ENCODE peak calls at places on chromosomes 2 and 18, in five cellular contexts. One of them, this sample, is unnamed.

GRCh38 chr2:30714811-30715709 is 92.2 kb downstream of the CAPN13 start:
- DNase-seq in adrenal gland: no peak
- DNase-seq in colonic mucosa: no peak
- DNase-seq in effector memory CD4-positive, alpha-beta T cell: no peak
- DNase-seq in spleen: no peak
- DNase-seq in this sample: peak; percentile 23

GRCh38 chr2:160063895-160064577 is 1.6 kb upstream of the PLA2R1 start:
- DNase-seq in adrenal gland: no peak
- DNase-seq in colonic mucosa: no peak
- DNase-seq in effector memory CD4-positive, alpha-beta T cell: no peak
- DNase-seq in spleen: no peak
- DNase-seq in this sample: no peak

GRCh38 chr2:85903849-85904248 is 15.1 kb upstream of the ST3GAL5 start:
- DNase-seq in adrenal gland: no peak
- DNase-seq in colonic mucosa: no peak
- DNase-seq in effector memory CD4-positive, alpha-beta T cell: no peak
- DNase-seq in spleen: no peak
- DNase-seq in this sample: no peak

GRCh38 chr18:21257383-21257782 is 15.4 kb downstream of the GREB1L start:
- DNase-seq in adrenal gland: no peak
- DNase-seq in colonic mucosa: no peak
- DNase-seq in effector memory CD4-positive, alpha-beta T cell: no peak
- DNase-seq in spleen: no peak
- DNase-seq in this sample: no peak

GRCh38 chr18:35239314-35239713 is 1.5 kb upstream of the ZNF397 start:
- DNase-seq in adrenal gland: no peak
- DNase-seq in colonic mucosa: no peak
- DNase-seq in effector memory CD4-positive, alpha-beta T cell: no peak
- DNase-seq in spleen: no peak
- DNase-seq in this sample: no peak

GRCh38 chr2:214378455-214379103 is 32.3 kb upstream of the VWC2L start:
- DNase-seq in adrenal gland: no peak
- DNase-seq in colonic mucosa: no peak
- DNase-seq in effector memory CD4-positive, alpha-beta T cell: no peak
- DNase-seq in spleen: no peak
- DNase-seq in this sample: no peak

GRCh38 chr2:41061371-41061770 is 609.5 kb upstream of the SLC8A1 start:
- DNase-seq in adrenal gland: no peak
- DNase-seq in colonic mucosa: no peak
- DNase-seq in effector memory CD4-positive, alpha-beta T cell: no peak
- DNase-seq in spleen: no peak
- DNase-seq in this sample: no peak

GRCh38 chr2:189128961-189129360 is 50.6 kb downstream of the COL5A2 start:
- DNase-seq in adrenal gland: no peak
- DNase-seq in colonic mucosa: no peak
- DNase-seq in effector memory CD4-positive, alpha-beta T cell: no peak
- DNase-seq in spleen: no peak
- DNase-seq in this sample: no peak

GRCh38 chr2:39730685-39731302 is 48.3 kb downstream of the THUMPD2 start:
- DNase-seq in adrenal gland: no peak
- DNase-seq in colonic mucosa: no peak
- DNase-seq in effector memory CD4-positive, alpha-beta T cell: no peak
- DNase-seq in spleen: no peak
- DNase-seq in this sample: no peak

GRCh38 chr18:31233550-31234306 is 71.1 kb upstream of the DSC1 start:
- DNase-seq in adrenal gland: no peak
- DNase-seq in colonic mucosa: peak; percentile 44
- DNase-seq in effector memory CD4-positive, alpha-beta T cell: no peak
- DNase-seq in spleen: no peak
- DNase-seq in this sample: no peak

GRCh38 chr18:31229829-31230228 is 67.2 kb upstream of the DSC1 start:
- DNase-seq in adrenal gland: no peak
- DNase-seq in colonic mucosa: no peak
- DNase-seq in effector memory CD4-positive, alpha-beta T cell: no peak
- DNase-seq in spleen: no peak
- DNase-seq in this sample: no peak

GRCh38 chr18:31230495-31230894 is 67.8 kb upstream of the DSC1 start:
- DNase-seq in adrenal gland: no peak
- DNase-seq in colonic mucosa: no peak
- DNase-seq in effector memory CD4-positive, alpha-beta T cell: no peak
- DNase-seq in spleen: no peak
- DNase-seq in this sample: no peak

GRCh38 chr18:31232779-31233424 is 70.2 kb upstream of the DSC1 start:
- DNase-seq in adrenal gland: no peak
- DNase-seq in colonic mucosa: peak; percentile 64
- DNase-seq in effector memory CD4-positive, alpha-beta T cell: no peak
- DNase-seq in spleen: no peak
- DNase-seq in this sample: no peak

GRCh38 chr18:31232000-31232399 is 69.3 kb upstream of the DSC1 start:
- DNase-seq in adrenal gland: no peak
- DNase-seq in colonic mucosa: no peak
- DNase-seq in effector memory CD4-positive, alpha-beta T cell: no peak
- DNase-seq in spleen: no peak
- DNase-seq in this sample: no peak
- H3K4me3 ChIP-seq in adrenal gland: no peak overlapping the region
- H3K4me3 ChIP-seq in colonic mucosa: no peak overlapping the region
- H3K4me3 ChIP-seq in effector memory CD4-positive, alpha-beta T cell: no peak overlapping the region
- H3K4me3 ChIP-seq in spleen: no peak overlapping the region
- H3K4me3 ChIP-seq in this sample: no peak overlapping the region

DNA sequence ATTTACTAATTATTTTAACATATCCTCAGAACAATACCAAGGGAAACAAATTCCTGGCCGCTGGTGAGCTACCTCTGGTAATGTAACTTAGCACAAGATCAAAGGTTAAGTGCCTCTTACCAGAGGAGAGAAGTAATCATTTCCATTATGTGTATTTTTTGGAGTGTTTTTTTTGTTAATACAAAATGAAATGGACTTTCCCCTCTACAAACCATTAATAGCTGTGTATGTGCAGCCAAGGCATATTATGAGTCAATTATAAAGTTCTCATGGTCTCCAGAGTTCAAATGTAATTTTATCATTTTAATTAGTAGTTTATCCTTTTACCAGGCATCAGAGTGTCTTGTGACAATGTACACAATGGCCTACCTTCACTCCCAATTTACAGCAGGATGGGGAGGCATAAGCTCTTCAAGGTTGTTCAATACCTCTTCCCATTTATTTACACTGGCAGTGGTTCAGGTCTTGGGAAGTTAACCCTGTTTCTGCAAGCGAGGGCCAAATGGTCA is 242.2 kb downstream of the TGIF1 start:
- DNase-seq in adrenal gland: no peak
- DNase-seq in colonic mucosa: no peak
- DNase-seq in effector memory CD4-positive, alpha-beta T cell: no peak
- DNase-seq in spleen: no peak
- DNase-seq in this sample: no peak
- H3K27ac ChIP-seq in adrenal gland: no peak overlapping the region
- H3K27ac ChIP-seq in colonic mucosa: no peak overlapping the region
- H3K27ac ChIP-seq in effector memory CD4-positive, alpha-beta T cell: no peak overlapping the region
- H3K27ac ChIP-seq in spleen: no peak overlapping the region
- H3K27ac ChIP-seq in this sample: no peak overlapping the region

GRCh38 chr2:445896-446295 is 158.0 kb upstream of the ALKAL2 start:
- DNase-seq in adrenal gland: no peak
- DNase-seq in colonic mucosa: no peak
- DNase-seq in effector memory CD4-positive, alpha-beta T cell: no peak
- DNase-seq in spleen: no peak
- DNase-seq in this sample: no peak

GRCh38 chr2:441258-442023 is 153.6 kb upstream of the ALKAL2 start:
- DNase-seq in adrenal gland: no peak
- DNase-seq in colonic mucosa: no peak
- DNase-seq in effector memory CD4-positive, alpha-beta T cell: no peak
- DNase-seq in spleen: no peak
- DNase-seq in this sample: no peak

GRCh38 chr2:443211-443610 is 155.3 kb upstream of the ALKAL2 start:
- DNase-seq in adrenal gland: no peak
- DNase-seq in colonic mucosa: no peak
- DNase-seq in effector memory CD4-positive, alpha-beta T cell: no peak
- DNase-seq in spleen: no peak
- DNase-seq in this sample: no peak

GRCh38 chr2:444937-445884 is 157.3 kb upstream of the ALKAL2 start:
- DNase-seq in adrenal gland: no peak
- DNase-seq in colonic mucosa: no peak
- DNase-seq in effector memory CD4-positive, alpha-beta T cell: no peak
- DNase-seq in spleen: no peak
- DNase-seq in this sample: no peak

DNA sequence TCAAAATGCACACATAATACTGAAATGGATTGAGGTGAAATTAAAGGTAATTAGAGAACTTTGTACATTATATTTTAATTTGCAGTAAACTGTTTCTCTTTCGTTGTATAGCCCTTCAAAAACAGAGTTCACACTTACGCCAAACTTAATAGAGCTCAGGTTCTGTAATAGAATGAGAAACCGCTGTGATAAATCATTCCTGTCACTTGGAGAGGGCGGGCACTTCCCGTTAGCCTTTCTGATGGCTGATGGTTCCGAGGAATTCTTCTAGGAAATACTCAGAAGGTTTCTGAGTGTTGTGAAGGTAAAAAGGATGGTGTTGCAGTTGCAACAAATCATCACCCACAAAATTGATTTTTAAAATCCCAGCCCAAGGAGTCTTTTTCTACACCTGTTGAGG is 155.9 kb upstream of the ALKAL2 start:
- DNase-seq in adrenal gland: no peak
- DNase-seq in colonic mucosa: no peak
- DNase-seq in effector memory CD4-positive, alpha-beta T cell: no peak
- DNase-seq in spleen: no peak
- DNase-seq in this sample: no peak
- H3K4me3 ChIP-seq in adrenal gland: no peak overlapping the region
- H3K4me3 ChIP-seq in colonic mucosa: no peak overlapping the region
- H3K4me3 ChIP-seq in effector memory CD4-positive, alpha-beta T cell: no peak overlapping the region
- H3K4me3 ChIP-seq in spleen: no peak overlapping the region
- H3K4me3 ChIP-seq in this sample: no peak overlapping the region

GRCh38 chr2:238895901-238896600 is 48.2 kb downstream of the TWIST2 start:
- DNase-seq in adrenal gland: peak; percentile 49
- DNase-seq in colonic mucosa: peak; percentile 39
- DNase-seq in effector memory CD4-positive, alpha-beta T cell: no peak
- DNase-seq in spleen: peak; percentile 65
- DNase-seq in this sample: peak; percentile 91

GRCh38 chr2:238893349-238894000 is 45.6 kb downstream of the TWIST2 start:
- DNase-seq in adrenal gland: no peak
- DNase-seq in colonic mucosa: no peak
- DNase-seq in effector memory CD4-positive, alpha-beta T cell: no peak
- DNase-seq in spleen: no peak
- DNase-seq in this sample: no peak

GRCh38 chr2:238895361-238895882 is 47.5 kb downstream of the TWIST2 start:
- DNase-seq in adrenal gland: no peak
- DNase-seq in colonic mucosa: no peak
- DNase-seq in effector memory CD4-positive, alpha-beta T cell: no peak
- DNase-seq in spleen: peak; percentile 28
- DNase-seq in this sample: no peak

GRCh38 chr2:238894226-238894949 is 46.5 kb downstream of the TWIST2 start:
- DNase-seq in adrenal gland: no peak
- DNase-seq in colonic mucosa: no peak
- DNase-seq in effector memory CD4-positive, alpha-beta T cell: no peak
- DNase-seq in spleen: no peak
- DNase-seq in this sample: no peak

DNA sequence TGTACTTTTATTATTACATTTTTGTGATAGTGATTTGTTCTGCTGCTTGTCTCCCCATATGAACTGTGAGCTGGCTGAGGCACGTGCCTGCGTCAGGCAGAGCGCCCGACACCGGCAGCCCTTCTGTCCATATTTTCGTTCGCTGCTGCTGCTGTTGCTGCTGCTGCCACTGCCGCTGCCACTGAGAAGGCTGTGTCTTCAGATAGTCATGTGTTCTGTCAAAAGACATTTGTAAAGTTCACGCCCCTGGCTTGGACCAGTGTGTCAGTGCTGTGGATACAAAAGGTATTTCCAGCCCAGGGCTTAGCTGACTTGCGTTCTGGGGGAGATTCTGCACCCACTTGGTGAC is 47.0 kb downstream of the TWIST2 start:
- DNase-seq in adrenal gland: no peak
- DNase-seq in colonic mucosa: no peak
- DNase-seq in effector memory CD4-positive, alpha-beta T cell: no peak
- DNase-seq in spleen: no peak
- DNase-seq in this sample: no peak
- H3K27ac ChIP-seq in adrenal gland: no peak overlapping the region
- H3K27ac ChIP-seq in colonic mucosa: no peak overlapping the region
- H3K27ac ChIP-seq in effector memory CD4-positive, alpha-beta T cell: no peak overlapping the region
- H3K27ac ChIP-seq in spleen: no peak overlapping the region
- H3K27ac ChIP-seq in this sample: peak overlapping the region; percentile 65

DNA sequence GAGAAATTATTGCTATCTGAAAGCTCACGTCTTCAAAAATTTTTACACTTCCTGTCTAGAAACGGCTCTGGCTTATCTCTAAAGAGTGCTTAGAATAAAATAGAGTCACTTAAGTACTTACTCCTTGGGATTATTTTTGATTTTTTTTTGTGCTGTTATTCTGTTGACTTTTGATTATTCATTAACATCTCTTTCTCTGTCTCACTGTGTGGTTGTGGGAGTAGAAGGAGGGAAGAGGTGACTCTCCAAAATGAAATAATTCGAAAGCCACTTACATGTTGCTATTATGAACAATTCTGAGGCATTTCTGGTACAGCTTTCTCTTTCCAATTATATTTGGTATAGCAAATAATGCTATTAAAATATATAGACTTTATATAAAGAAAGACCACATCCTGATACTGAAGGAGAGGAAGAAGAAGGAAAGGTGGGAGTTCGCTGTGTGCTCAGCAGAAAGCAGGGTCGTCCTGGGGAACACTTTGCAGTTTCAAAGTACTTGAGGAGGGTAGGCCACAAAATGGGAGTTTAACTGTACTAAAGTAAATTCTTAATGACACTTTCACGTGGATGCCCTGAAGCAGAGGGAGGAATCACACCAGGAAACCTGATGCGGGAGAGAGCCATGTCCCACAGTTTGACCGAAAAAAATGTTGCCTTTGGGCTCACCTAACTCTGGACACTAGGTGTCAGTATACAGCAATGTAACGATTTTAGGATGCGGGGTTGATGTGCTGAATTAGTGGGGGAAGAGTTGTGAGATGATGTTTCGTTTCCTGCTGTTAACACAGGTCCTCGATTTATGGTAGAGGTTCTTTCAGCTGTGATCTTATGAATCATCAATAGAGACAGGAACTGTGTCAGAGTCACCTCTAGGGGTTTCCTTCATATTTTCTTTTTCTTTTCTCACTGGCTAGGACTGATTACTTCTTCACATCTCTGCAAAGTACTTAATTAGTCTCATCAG is 9.8 kb upstream of the MMADHC start:
- DNase-seq in adrenal gland: peak; percentile 61
- DNase-seq in colonic mucosa: peak; percentile 56
- DNase-seq in effector memory CD4-positive, alpha-beta T cell: peak; percentile 26
- DNase-seq in spleen: no peak
- DNase-seq in this sample: no peak
- H3K4me3 ChIP-seq in adrenal gland: no peak overlapping the region
- H3K4me3 ChIP-seq in colonic mucosa: no peak overlapping the region
- H3K4me3 ChIP-seq in effector memory CD4-positive, alpha-beta T cell: no peak overlapping the region
- H3K4me3 ChIP-seq in spleen: no peak overlapping the region
- H3K4me3 ChIP-seq in this sample: peak overlapping the region; percentile 37